ENCODE peak calls at places on chromosomes 4 and X, in ten cellular contexts. B is tibial nerve; H is ovary; K is neural progenitor cell; E is stomach; X is CD4-positive, alpha-beta T cell; F is A549; N is cardiac muscle cell; V is astrocyte; W is K562. S is an unnamed sample.

GRCh38 chrX:112819013-112819635 is 21.5 kb downstream of the AMOT start:
- DNase-seq in B (no peak), H (no peak), K (no peak), E (no peak), X (no peak), F (no peak), N (peak; percentile 78), V (peak; percentile 89), W (no peak), S (no peak)

GRCh38 chrX:28127662-28128061 is 146.4 kb upstream of the DCAF8L1 start:
- DNase-seq in B (no peak), H (no peak), K (no peak), E (no peak), X (no peak), F (no peak), N (no peak), V (no peak), W (no peak), S (no peak)

GRCh38 chr4:98566491-98567008 is 91.9 kb downstream of the TSPAN5 start:
- DNase-seq in B (no peak), H (peak; percentile 51), K (no peak), E (no peak), X (no peak), F (no peak), N (peak; percentile 58), V (no peak), W (no peak), S (no peak)

GRCh38 chr4:55143858-55144257 is 18.5 kb upstream of the KDR start:
- DNase-seq in B (no peak), H (no peak), K (no peak), E (no peak), X (no peak), F (no peak), N (no peak), V (no peak), W (no peak), S (no peak)

GRCh38 chr4:55540271-55540670 is 6.4 kb downstream of the CLOCK start:
- DNase-seq in B (no peak), H (no peak), K (no peak), E (no peak), X (no peak), F (no peak), N (no peak), V (no peak), W (no peak), S (no peak)

GRCh38 chr4:108492816-108493595 is 127.4 kb upstream of the RPL34 start:
- DNase-seq in B (no peak), H (no peak), K (peak; percentile 75), E (no peak), X (peak; percentile 4), F (no peak), N (peak; percentile 29), V (peak; percentile 10), W (peak; percentile 34), S (no peak)

GRCh38 chr4:24856586-24856985 is 56.3 kb downstream of the CCDC149 start:
- DNase-seq in B (no peak), H (no peak), K (peak; percentile 23), E (no peak), X (no peak), F (no peak), N (peak; percentile 74), V (peak; percentile 97), W (no peak), S (no peak)

GRCh38 chr4:61086979-61087378 is 113.1 kb upstream of the ADGRL3 start:
- DNase-seq in B (no peak), H (no peak), K (no peak), E (no peak), X (no peak), F (no peak), N (no peak), V (no peak), W (no peak), S (no peak)

GRCh38 chr4:39062499-39062898 is 467 bp downstream of the KLHL5 start:
- DNase-seq in B (no peak), H (no peak), K (no peak), E (no peak), X (no peak), F (no peak), N (no peak), V (no peak), W (no peak), S (no peak)

GRCh38 chr4:46648088-46648744 is 258.3 kb upstream of the GABRA2 start:
- DNase-seq in B (no peak), H (no peak), K (peak; percentile 73), E (no peak), X (no peak), F (no peak), N (peak; percentile 69), V (no peak), W (peak; percentile 18), S (no peak)
- TF ChIP-seq CTCF in B (no peak), H (no peak), K (peak; percentile 75), E (no peak), X (no peak), F (no peak), N (peak; percentile 71), V (peak; percentile 35), W (peak; percentile 31), S (no peak)

GRCh38 chr4:1400191-1400805 is 5.9 kb downstream of the NKX1-1 start:
- DNase-seq in B (no peak), H (no peak), K (no peak), E (peak; percentile 20), X (no peak), F (no peak), N (no peak), V (no peak), W (no peak), S (no peak)
- H3K9me3 ChIP-seq in B (no peaks in the 10 kb centered on the region), H (no peaks in the 10 kb centered on the region), K (no peaks in the 10 kb centered on the region), E (peaks cover 16% of the 10 kb centered on the region), X (peaks cover 5% of the 10 kb centered on the region), F (no peaks in the 10 kb centered on the region), N (no peaks in the 10 kb centered on the region), V (peaks cover 9% of the 10 kb centered on the region), W (no peaks in the 10 kb centered on the region), S (no peaks in the 10 kb centered on the region)

GRCh38 chr4:168162604-168163003 is 70.3 kb downstream of the ANXA10 start:
- DNase-seq in B (no peak), H (no peak), K (no peak), E (peak; percentile 57), X (no peak), F (no peak), N (peak; percentile 61), V (peak; percentile 64), W (no peak), S (no peak)

GRCh38 chr4:168163106-168163505 is 70.8 kb downstream of the ANXA10 start:
- DNase-seq in B (no peak), H (no peak), K (no peak), E (no peak), X (no peak), F (no peak), N (no peak), V (no peak), W (no peak), S (no peak)

GRCh38 chr4:168167714-168168284 is 75.5 kb downstream of the ANXA10 start:
- DNase-seq in B (no peak), H (no peak), K (no peak), E (no peak), X (no peak), F (no peak), N (peak; percentile 10), V (peak; percentile 54), W (no peak), S (no peak)

DNA sequence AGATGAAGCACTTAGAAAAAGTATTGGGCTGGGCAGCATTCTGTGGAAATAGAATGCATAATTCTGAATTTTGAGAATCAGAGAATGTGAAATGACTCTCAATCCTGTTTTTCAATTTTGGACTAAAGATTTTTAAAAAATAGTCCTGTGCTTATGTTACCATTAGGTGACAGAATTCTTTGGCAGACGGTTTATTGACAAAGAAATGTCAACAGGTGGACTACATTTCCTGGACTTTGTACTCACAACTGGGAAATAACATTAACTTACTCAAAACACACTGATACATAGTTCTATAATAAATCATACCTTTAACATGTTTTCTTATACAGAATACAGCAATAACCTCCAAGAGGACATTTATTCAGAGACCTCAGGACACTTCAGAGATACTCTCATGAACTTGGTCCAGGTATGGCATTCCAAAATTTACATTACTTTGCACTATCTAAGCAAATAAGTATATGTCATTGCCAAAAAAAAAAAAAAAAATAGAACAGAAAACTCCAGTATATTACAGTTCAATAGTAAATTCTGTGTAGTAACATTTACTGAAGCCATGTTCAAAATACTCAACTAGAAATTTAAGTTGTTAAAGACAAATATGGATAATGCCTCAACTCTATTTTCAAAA is 72.7 kb downstream of the ANXA10 start:
- DNase-seq in B (no peak), H (no peak), K (no peak), E (no peak), X (no peak), F (no peak), N (no peak), V (no peak), W (no peak), S (no peak)
- H3K27ac ChIP-seq in B (no peak overlapping the region), H (no peak overlapping the region), K (no peak overlapping the region), E (peak overlapping the region; percentile 63), X (no peak overlapping the region), F (no peak overlapping the region), N (no peak overlapping the region), V (no peak overlapping the region), W (no peak overlapping the region), S (no peak overlapping the region)

DNA sequence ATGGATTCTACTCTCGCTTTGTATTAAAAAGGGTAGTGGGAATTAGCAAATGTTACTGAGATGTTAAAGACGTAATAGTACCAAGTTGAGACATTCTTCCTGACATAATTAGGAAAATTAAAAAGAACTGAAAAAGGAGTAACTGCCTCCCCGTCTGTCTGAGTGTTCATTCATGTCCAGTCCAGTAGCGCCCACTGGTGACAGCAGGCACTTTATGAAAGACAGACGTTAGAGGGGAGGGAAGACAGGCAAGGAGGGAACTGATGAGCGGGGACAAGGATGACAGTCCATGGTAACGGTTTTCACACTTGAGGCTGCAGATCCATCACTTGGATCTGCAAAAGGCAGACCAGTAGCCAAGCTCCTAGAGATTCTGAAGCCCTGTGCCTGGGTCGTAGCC is 326.7 kb downstream of the STK32B start:
- DNase-seq in B (no peak), H (no peak), K (peak; percentile 15), E (no peak), X (no peak), F (no peak), N (no peak), V (no peak), W (peak; percentile 51), S (no peak)
- TF ChIP-seq CTCF in B (no peak), H (no peak), K (peak; percentile 39), E (no peak), X (no peak), F (peak; percentile 12), N (peak; percentile 17), V (peak; percentile 31), W (peak; percentile 77), S (no peak)

S was measured in lung.